ENCODE peak calls at places on chromosomes 2 and 18, in seven cellular contexts. One of them, this sample, is unnamed.

GRCh38 chr2:8116661-8117060 is 565.2 kb upstream of the ID2 start:
- DNase-seq in mesendoderm: no peak
- DNase-seq in trophoblast cell: peak; percentile 30
- DNase-seq in H1: no peak
- DNase-seq in H9: no peak
- DNase-seq in mesenchymal stem cell: no peak
- DNase-seq in IMR-90: no peak
- DNase-seq in this sample: no peak

GRCh38 chr2:69576895-69577294 is 66.6 kb downstream of the AAK1 start:
- DNase-seq in H1: no peak
- DNase-seq in trophoblast cell: no peak
- DNase-seq in IMR-90: no peak
- DNase-seq in H9: no peak
- DNase-seq in mesendoderm: no peak
- DNase-seq in mesenchymal stem cell: no peak
- DNase-seq in this sample: no peak

GRCh38 chr2:237097326-237097910 is 11.7 kb downstream of the COPS8 start:
- DNase-seq in H9: no peak
- DNase-seq in mesenchymal stem cell: peak; percentile 42
- DNase-seq in trophoblast cell: no peak
- DNase-seq in IMR-90: no peak
- DNase-seq in H1: no peak
- DNase-seq in mesendoderm: no peak
- DNase-seq in this sample: no peak

GRCh38 chr18:67893896-67894295 is 377.4 kb upstream of the DSEL start:
- DNase-seq in H9: no peak
- DNase-seq in IMR-90: no peak
- DNase-seq in H1: no peak
- DNase-seq in trophoblast cell: no peak
- DNase-seq in mesenchymal stem cell: no peak
- DNase-seq in mesendoderm: no peak
- DNase-seq in this sample: no peak

GRCh38 chr2:56565143-56565542 is 381.4 kb downstream of the CCDC85A start:
- DNase-seq in IMR-90: no peak
- DNase-seq in H9: no peak
- DNase-seq in mesenchymal stem cell: peak; percentile 70
- DNase-seq in mesendoderm: no peak
- DNase-seq in H1: no peak
- DNase-seq in trophoblast cell: peak; percentile 21
- DNase-seq in this sample: no peak

GRCh38 chr2:113967272-113967671 is 77.4 kb downstream of the ACTR3 start:
- DNase-seq in trophoblast cell: no peak
- DNase-seq in H1: no peak
- DNase-seq in mesendoderm: no peak
- DNase-seq in IMR-90: no peak
- DNase-seq in H9: no peak
- DNase-seq in mesenchymal stem cell: peak; percentile 14
- DNase-seq in this sample: no peak

GRCh38 chr18:56919190-56919589 is 227.7 kb upstream of the BOD1L2 start:
- DNase-seq in trophoblast cell: no peak
- DNase-seq in mesendoderm: peak; percentile 65
- DNase-seq in H1: no peak
- DNase-seq in mesenchymal stem cell: no peak
- DNase-seq in H9: no peak
- DNase-seq in IMR-90: no peak
- DNase-seq in this sample: no peak

GRCh38 chr2:1858733-1859132 is 114.4 kb upstream of the PXDN start:
- DNase-seq in H9: no peak
- DNase-seq in IMR-90: no peak
- DNase-seq in mesendoderm: no peak
- DNase-seq in mesenchymal stem cell: no peak
- DNase-seq in H1: no peak
- DNase-seq in trophoblast cell: no peak
- DNase-seq in this sample: no peak

GRCh38 chr2:240995041-240995960 is 3.1 kb upstream of the SNED1 start:
- DNase-seq in mesendoderm: no peak
- DNase-seq in mesenchymal stem cell: no peak
- DNase-seq in H1: peak; percentile 39
- DNase-seq in H9: no peak
- DNase-seq in trophoblast cell: no peak
- DNase-seq in IMR-90: no peak
- DNase-seq in this sample: no peak

GRCh38 chr2:158255257-158255656 is 153.6 kb downstream of the UPP2 start:
- DNase-seq in IMR-90: no peak
- DNase-seq in trophoblast cell: peak; percentile 83
- DNase-seq in mesendoderm: peak; percentile 27
- DNase-seq in mesenchymal stem cell: no peak
- DNase-seq in H9: no peak
- DNase-seq in H1: no peak
- DNase-seq in this sample: no peak

GRCh38 chr18:30245756-30246515 is 796.6 kb downstream of the DSC3 start:
- DNase-seq in H1: no peak
- DNase-seq in IMR-90: no peak
- DNase-seq in mesendoderm: no peak
- DNase-seq in trophoblast cell: no peak
- DNase-seq in H9: no peak
- DNase-seq in mesenchymal stem cell: peak; percentile 51
- DNase-seq in this sample: no peak

GRCh38 chr2:193480187-193480586 is 1285.5 kb upstream of the TMEFF2 start:
- DNase-seq in IMR-90: no peak
- DNase-seq in H9: no peak
- DNase-seq in H1: no peak
- DNase-seq in trophoblast cell: no peak
- DNase-seq in mesendoderm: no peak
- DNase-seq in mesenchymal stem cell: no peak
- DNase-seq in this sample: no peak
- H3K23ac ChIP-seq in IMR-90: no peak overlapping the region
- H3K23ac ChIP-seq in H9: no peak overlapping the region
- H3K23ac ChIP-seq in H1: no peak overlapping the region
- H3K23ac ChIP-seq in trophoblast cell: no peak overlapping the region
- H3K23ac ChIP-seq in mesendoderm: no peak overlapping the region
- H3K23ac ChIP-seq in mesenchymal stem cell: no peak overlapping the region
- H3K23ac ChIP-seq in this sample: no peak overlapping the region

DNA sequence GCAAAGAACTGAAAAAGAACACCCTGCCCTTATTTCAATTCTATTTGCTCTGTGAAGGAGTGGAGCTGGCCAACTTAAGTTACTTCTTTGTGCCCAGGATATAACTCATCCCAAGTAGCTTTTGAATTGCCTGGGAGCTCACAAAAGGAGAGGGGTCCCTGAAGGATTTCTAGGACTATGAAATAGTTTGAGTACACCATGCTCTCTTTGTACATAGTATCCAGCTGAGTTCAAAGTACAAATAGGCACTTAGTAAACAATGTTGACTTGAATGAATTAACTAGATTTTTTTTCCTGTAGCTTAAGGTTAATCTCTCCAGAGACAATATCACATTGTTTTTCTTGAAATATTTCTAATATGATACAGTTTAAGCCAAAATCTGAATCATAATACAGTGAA is 47.7 kb downstream of the ZC3H15 start:
- DNase-seq in H1: no peak
- DNase-seq in H9: no peak
- DNase-seq in IMR-90: no peak
- DNase-seq in trophoblast cell: no peak
- DNase-seq in mesenchymal stem cell: no peak
- DNase-seq in mesendoderm: no peak
- DNase-seq in this sample: no peak
- H2BK5ac ChIP-seq in H1: no peak overlapping the region
- H2BK5ac ChIP-seq in H9: no peak overlapping the region
- H2BK5ac ChIP-seq in IMR-90: no peak overlapping the region
- H2BK5ac ChIP-seq in trophoblast cell: no peak overlapping the region
- H2BK5ac ChIP-seq in mesenchymal stem cell: no peak overlapping the region
- H2BK5ac ChIP-seq in mesendoderm: no peak overlapping the region
- H2BK5ac ChIP-seq in this sample: no peak overlapping the region

GRCh38 chr2:226001716-226002115 is 602.2 kb downstream of the NYAP2 start:
- DNase-seq in H9: no peak
- DNase-seq in IMR-90: peak; percentile 78
- DNase-seq in mesenchymal stem cell: peak; percentile 73
- DNase-seq in trophoblast cell: no peak
- DNase-seq in mesendoderm: no peak
- DNase-seq in H1: no peak
- DNase-seq in this sample: no peak

GRCh38 chr2:225998653-225999052 is 599.1 kb downstream of the NYAP2 start:
- DNase-seq in trophoblast cell: peak; percentile 51
- DNase-seq in H1: no peak
- DNase-seq in H9: no peak
- DNase-seq in IMR-90: peak; percentile 42
- DNase-seq in mesenchymal stem cell: peak; percentile 67
- DNase-seq in mesendoderm: peak; percentile 31
- DNase-seq in this sample: no peak

GRCh38 chr2:225999692-226000091 is 600.2 kb downstream of the NYAP2 start:
- DNase-seq in H9: no peak
- DNase-seq in trophoblast cell: no peak
- DNase-seq in IMR-90: no peak
- DNase-seq in mesenchymal stem cell: no peak
- DNase-seq in mesendoderm: no peak
- DNase-seq in H1: no peak
- DNase-seq in this sample: no peak

GRCh38 chr2:225998125-225998524 is 598.6 kb downstream of the NYAP2 start:
- DNase-seq in H9: no peak
- DNase-seq in mesendoderm: no peak
- DNase-seq in IMR-90: no peak
- DNase-seq in trophoblast cell: peak; percentile 17
- DNase-seq in H1: no peak
- DNase-seq in mesenchymal stem cell: no peak
- DNase-seq in this sample: no peak

DNA sequence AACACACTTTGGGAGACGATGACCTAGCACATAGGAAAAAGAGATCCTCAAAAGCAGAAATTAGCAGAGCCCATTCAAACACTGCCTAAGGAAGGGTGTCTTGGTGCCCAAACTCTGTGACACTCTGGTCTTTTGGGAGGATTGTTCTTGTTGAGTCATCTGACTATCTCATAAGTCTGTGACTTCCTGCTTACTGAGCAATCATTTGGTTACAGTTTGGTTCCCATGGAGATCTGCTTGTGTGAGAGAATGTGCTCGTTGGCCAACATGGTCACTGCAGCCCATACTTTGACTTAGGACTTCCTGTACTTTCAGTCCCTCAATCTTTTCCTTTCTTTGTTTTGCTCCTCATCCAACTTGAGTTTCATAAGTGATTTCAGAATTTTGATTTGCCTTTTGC is 602.9 kb downstream of the NYAP2 start:
- DNase-seq in mesendoderm: peak; percentile 89
- DNase-seq in mesenchymal stem cell: peak; percentile 97
- DNase-seq in H9: no peak
- DNase-seq in IMR-90: peak; percentile 90
- DNase-seq in H1: no peak
- DNase-seq in trophoblast cell: peak; percentile 88
- DNase-seq in this sample: no peak
- H3K23ac ChIP-seq in mesendoderm: no peak overlapping the region
- H3K23ac ChIP-seq in mesenchymal stem cell: no peak overlapping the region
- H3K23ac ChIP-seq in H9: no peak overlapping the region
- H3K23ac ChIP-seq in IMR-90: peak overlapping the region; percentile 1
- H3K23ac ChIP-seq in H1: no peak overlapping the region
- H3K23ac ChIP-seq in trophoblast cell: no peak overlapping the region
- H3K23ac ChIP-seq in this sample: no peak overlapping the region

GRCh38 chr18:78602430-78602829 is 377.2 kb upstream of the SALL3 start:
- DNase-seq in mesendoderm: no peak
- DNase-seq in IMR-90: no peak
- DNase-seq in trophoblast cell: no peak
- DNase-seq in mesenchymal stem cell: no peak
- DNase-seq in H9: no peak
- DNase-seq in H1: no peak
- DNase-seq in this sample: no peak
- H2BK5ac ChIP-seq in mesendoderm: no peak overlapping the region
- H2BK5ac ChIP-seq in IMR-90: no peak overlapping the region
- H2BK5ac ChIP-seq in trophoblast cell: no peak overlapping the region
- H2BK5ac ChIP-seq in mesenchymal stem cell: no peak overlapping the region
- H2BK5ac ChIP-seq in H9: no peak overlapping the region
- H2BK5ac ChIP-seq in H1: no peak overlapping the region
- H2BK5ac ChIP-seq in this sample: no peak overlapping the region

GRCh38 chr2:191556463-191556862 is 121.5 kb upstream of the NABP1 start:
- DNase-seq in trophoblast cell: no peak
- DNase-seq in IMR-90: no peak
- DNase-seq in mesendoderm: no peak
- DNase-seq in mesenchymal stem cell: no peak
- DNase-seq in H9: no peak
- DNase-seq in H1: no peak
- DNase-seq in this sample: no peak
- H3K23ac ChIP-seq in trophoblast cell: no peak overlapping the region
- H3K23ac ChIP-seq in IMR-90: no peak overlapping the region
- H3K23ac ChIP-seq in mesendoderm: no peak overlapping the region
- H3K23ac ChIP-seq in mesenchymal stem cell: no peak overlapping the region
- H3K23ac ChIP-seq in H9: no peak overlapping the region
- H3K23ac ChIP-seq in H1: no peak overlapping the region
- H3K23ac ChIP-seq in this sample: no peak overlapping the region

GRCh38 chr18:45830917-45831316 is 5.4 kb downstream of the SIGLEC15 start:
- DNase-seq in trophoblast cell: no peak
- DNase-seq in mesenchymal stem cell: no peak
- DNase-seq in H1: no peak
- DNase-seq in mesendoderm: no peak
- DNase-seq in H9: no peak
- DNase-seq in IMR-90: no peak
- DNase-seq in this sample: no peak
- H2BK5ac ChIP-seq in trophoblast cell: no peak overlapping the region
- H2BK5ac ChIP-seq in mesenchymal stem cell: no peak overlapping the region
- H2BK5ac ChIP-seq in H1: no peak overlapping the region
- H2BK5ac ChIP-seq in mesendoderm: no peak overlapping the region
- H2BK5ac ChIP-seq in H9: no peak overlapping the region
- H2BK5ac ChIP-seq in IMR-90: no peak overlapping the region
- H2BK5ac ChIP-seq in this sample: no peak overlapping the region